ENCODE peak calls at places on chromosome 19, in five cellular contexts. One of them, this sample, is unnamed.

GRCh38 chr19:10752237-10752912 is 34.5 kb downstream of the DNM2 start:
- ATAC-seq in CD4-positive, alpha-beta T cell: no peak
- ATAC-seq in IMR-90: no peak
- ATAC-seq in body of pancreas: no peak
- ATAC-seq in heart right ventricle: no peak
- ATAC-seq in this sample: no peak

GRCh38 chr19:5156231-5156986 is 184.2 kb downstream of the PTPRS start:
- ATAC-seq in IMR-90: peak; percentile 40
- ATAC-seq in body of pancreas: no peak
- ATAC-seq in CD4-positive, alpha-beta T cell: no peak
- ATAC-seq in heart right ventricle: no peak
- ATAC-seq in this sample: no peak

GRCh38 chr19:6925801-6926751 is 38.7 kb downstream of the ADGRE1 start:
- ATAC-seq in heart right ventricle: no peak
- ATAC-seq in IMR-90: no peak
- ATAC-seq in body of pancreas: no peak
- ATAC-seq in CD4-positive, alpha-beta T cell: no peak
- ATAC-seq in this sample: no peak

GRCh38 chr19:18796239-18796638 is 5.1 kb upstream of the COMP start:
- ATAC-seq in IMR-90: no peak
- ATAC-seq in heart right ventricle: no peak
- ATAC-seq in CD4-positive, alpha-beta T cell: no peak
- ATAC-seq in body of pancreas: no peak
- ATAC-seq in this sample: no peak

GRCh38 chr19:5207806-5208205 is 132.8 kb downstream of the PTPRS start:
- ATAC-seq in heart right ventricle: no peak
- ATAC-seq in CD4-positive, alpha-beta T cell: no peak
- ATAC-seq in body of pancreas: no peak
- ATAC-seq in IMR-90: no peak
- ATAC-seq in this sample: no peak

GRCh38 chr19:42086188-42086736 is 10.3 kb downstream of the ZNF574 start:
- ATAC-seq in heart right ventricle: no peak
- ATAC-seq in CD4-positive, alpha-beta T cell: no peak
- ATAC-seq in body of pancreas: no peak
- ATAC-seq in IMR-90: no peak
- ATAC-seq in this sample: no peak

GRCh38 chr19:7382694-7383093 is 34.0 kb downstream of the ARHGEF18 start:
- ATAC-seq in IMR-90: no peak
- ATAC-seq in CD4-positive, alpha-beta T cell: no peak
- ATAC-seq in heart right ventricle: no peak
- ATAC-seq in body of pancreas: no peak
- ATAC-seq in this sample: no peak

GRCh38 chr19:3621689-3622088 is 4.9 kb downstream of the CACTIN start:
- ATAC-seq in heart right ventricle: no peak
- ATAC-seq in body of pancreas: no peak
- ATAC-seq in CD4-positive, alpha-beta T cell: no peak
- ATAC-seq in IMR-90: no peak
- ATAC-seq in this sample: no peak

GRCh38 chr19:47471381-47471732 is 336 bp downstream of the SLC8A2 start:
- ATAC-seq in IMR-90: no peak
- ATAC-seq in heart right ventricle: no peak
- ATAC-seq in CD4-positive, alpha-beta T cell: peak; percentile 10
- ATAC-seq in body of pancreas: peak; percentile 26
- ATAC-seq in this sample: no peak

GRCh38 chr19:47417746-47418594 is 1.4 kb downstream of the MEIS3 start:
- ATAC-seq in heart right ventricle: peak; percentile 21
- ATAC-seq in CD4-positive, alpha-beta T cell: no peak
- ATAC-seq in IMR-90: peak; percentile 4
- ATAC-seq in body of pancreas: no peak
- ATAC-seq in this sample: no peak

GRCh38 chr19:40960062-40960685 is 30.9 kb upstream of the CYP2B6 start:
- ATAC-seq in CD4-positive, alpha-beta T cell: no peak
- ATAC-seq in IMR-90: no peak
- ATAC-seq in heart right ventricle: no peak
- ATAC-seq in body of pancreas: no peak
- ATAC-seq in this sample: no peak

GRCh38 chr19:17202249-17202648 is 12.9 kb upstream of the USE1 start:
- ATAC-seq in IMR-90: no peak
- ATAC-seq in CD4-positive, alpha-beta T cell: peak; percentile 27
- ATAC-seq in body of pancreas: no peak
- ATAC-seq in heart right ventricle: no peak
- ATAC-seq in this sample: no peak

GRCh38 chr19:18479964-18480723 is 41.7 kb downstream of the ELL start:
- ATAC-seq in heart right ventricle: peak; percentile 47
- ATAC-seq in IMR-90: peak; percentile 41
- ATAC-seq in body of pancreas: peak; percentile 50
- ATAC-seq in CD4-positive, alpha-beta T cell: no peak
- ATAC-seq in this sample: peak; percentile 92

GRCh38 chr19:33630880-33631627 is 9.3 kb downstream of the CHST8 start:
- ATAC-seq in body of pancreas: no peak
- ATAC-seq in CD4-positive, alpha-beta T cell: no peak
- ATAC-seq in IMR-90: no peak
- ATAC-seq in heart right ventricle: no peak
- ATAC-seq in this sample: no peak

GRCh38 chr19:13987101-13987890 is 18.8 kb downstream of the RFX1 start:
- ATAC-seq in IMR-90: no peak
- ATAC-seq in body of pancreas: peak; percentile 30
- ATAC-seq in CD4-positive, alpha-beta T cell: no peak
- ATAC-seq in heart right ventricle: peak; percentile 55
- ATAC-seq in this sample: peak; percentile 6

GRCh38 chr19:4548238-4548584 is 8.4 kb upstream of the LRG1 start:
- ATAC-seq in heart right ventricle: no peak
- ATAC-seq in CD4-positive, alpha-beta T cell: no peak
- ATAC-seq in IMR-90: no peak
- ATAC-seq in body of pancreas: no peak
- ATAC-seq in this sample: peak; percentile 30

GRCh38 chr19:49976496-49976895 is 15.5 kb upstream of the SIGLEC11 start:
- ATAC-seq in IMR-90: peak; percentile 68
- ATAC-seq in CD4-positive, alpha-beta T cell: no peak
- ATAC-seq in body of pancreas: no peak
- ATAC-seq in heart right ventricle: no peak
- ATAC-seq in this sample: no peak

GRCh38 chr19:16847407-16847806 is 18.2 kb downstream of the SIN3B start:
- ATAC-seq in IMR-90: no peak
- ATAC-seq in CD4-positive, alpha-beta T cell: no peak
- ATAC-seq in body of pancreas: no peak
- ATAC-seq in heart right ventricle: peak; percentile 77
- ATAC-seq in this sample: no peak

GRCh38 chr19:13121551-13122274 is 3.6 kb downstream of the NACC1 start:
- ATAC-seq in CD4-positive, alpha-beta T cell: no peak
- ATAC-seq in heart right ventricle: no peak
- ATAC-seq in IMR-90: no peak
- ATAC-seq in body of pancreas: no peak
- ATAC-seq in this sample: no peak

GRCh38 chr19:20060282-20060681 is 17.5 kb upstream of the ZNF90 start:
- ATAC-seq in CD4-positive, alpha-beta T cell: no peak
- ATAC-seq in body of pancreas: no peak
- ATAC-seq in heart right ventricle: no peak
- ATAC-seq in IMR-90: no peak
- ATAC-seq in this sample: no peak

GRCh38 chr19:12779162-12779993 is 4.0 kb upstream of the HOOK2 start:
- ATAC-seq in body of pancreas: no peak
- ATAC-seq in CD4-positive, alpha-beta T cell: no peak
- ATAC-seq in IMR-90: peak; percentile 1
- ATAC-seq in heart right ventricle: peak; percentile 10
- ATAC-seq in this sample: no peak

GRCh38 chr19:15471639-15472101 is 7.3 kb upstream of the RASAL3 start:
- ATAC-seq in CD4-positive, alpha-beta T cell: no peak
- ATAC-seq in IMR-90: no peak
- ATAC-seq in body of pancreas: no peak
- ATAC-seq in heart right ventricle: no peak
- ATAC-seq in this sample: no peak

GRCh38 chr19:335072-335471 is 9.5 kb downstream of the MIER2 start:
- ATAC-seq in heart right ventricle: no peak
- ATAC-seq in IMR-90: peak; percentile 27
- ATAC-seq in body of pancreas: no peak
- ATAC-seq in CD4-positive, alpha-beta T cell: no peak
- ATAC-seq in this sample: no peak

GRCh38 chr19:5035817-5036732 is 67.2 kb downstream of the KDM4B start:
- ATAC-seq in CD4-positive, alpha-beta T cell: no peak
- ATAC-seq in body of pancreas: no peak
- ATAC-seq in heart right ventricle: no peak
- ATAC-seq in IMR-90: no peak
- ATAC-seq in this sample: no peak

DNA sequence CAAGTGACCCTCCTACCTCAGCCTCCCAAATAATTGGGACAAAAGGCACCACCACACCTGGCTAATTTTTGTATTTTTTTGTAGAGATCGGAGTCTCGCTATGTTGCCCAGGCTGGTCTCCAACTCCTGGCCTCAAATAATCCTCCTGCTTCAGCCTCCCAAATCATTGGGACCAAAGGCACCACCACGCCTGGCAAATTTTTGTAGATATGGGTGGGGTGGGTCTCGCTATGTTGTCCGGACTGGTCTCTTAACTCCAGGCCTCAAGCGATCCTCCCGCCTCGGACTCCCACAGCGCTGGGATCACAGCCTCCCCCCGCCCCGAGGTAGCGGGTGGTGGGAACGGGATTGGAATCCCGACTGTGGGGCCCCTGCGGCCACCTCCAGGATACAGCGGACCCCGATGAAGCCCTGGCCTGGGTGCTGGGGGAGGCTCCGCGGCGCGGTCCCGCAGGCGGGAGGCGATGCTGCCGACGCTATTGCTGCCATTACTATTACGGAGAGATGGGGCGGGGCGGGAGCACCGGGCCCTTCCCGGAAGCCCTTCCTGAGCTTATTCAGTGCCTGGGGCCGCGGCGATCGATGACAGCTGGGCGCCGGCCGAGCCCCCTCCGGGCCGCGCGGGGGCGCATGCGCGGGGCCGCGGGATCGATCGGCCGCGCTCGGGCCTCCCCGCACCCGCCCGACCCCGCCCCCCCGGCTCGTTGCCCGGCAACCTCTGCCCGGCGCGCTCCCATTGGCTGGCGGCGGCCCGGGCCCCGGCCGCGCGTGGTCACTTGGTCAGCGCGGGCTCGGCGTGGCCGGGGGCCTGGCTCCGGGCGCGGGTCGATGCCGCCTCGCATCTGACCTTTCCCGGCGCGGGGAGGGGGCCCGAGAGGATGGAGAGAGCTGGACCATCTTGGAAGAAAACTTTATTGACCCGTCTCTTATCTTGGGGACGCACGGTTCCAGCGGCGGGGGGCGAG is 27.9 kb upstream of the ONECUT3 start:
- ATAC-seq in heart right ventricle: peak; percentile 87
- ATAC-seq in IMR-90: peak; percentile 100
- ATAC-seq in CD4-positive, alpha-beta T cell: peak; percentile 46
- ATAC-seq in body of pancreas: peak; percentile 89
- ATAC-seq in this sample: peak; percentile 78
- H3K27me3 ChIP-seq in heart right ventricle: no peaks in the 10 kb centered on the region
- H3K27me3 ChIP-seq in IMR-90: peaks cover 31% of the 10 kb centered on the region
- H3K27me3 ChIP-seq in CD4-positive, alpha-beta T cell: peaks cover 39% of the 10 kb centered on the region
- H3K27me3 ChIP-seq in body of pancreas: no peaks in the 10 kb centered on the region
- H3K27me3 ChIP-seq in this sample: peaks cover 94% of the 10 kb centered on the region

GRCh38 chr19:38678891-38679494 is 31.5 kb downstream of the ACTN4 start:
- ATAC-seq in CD4-positive, alpha-beta T cell: no peak
- ATAC-seq in IMR-90: no peak
- ATAC-seq in body of pancreas: no peak
- ATAC-seq in heart right ventricle: no peak
- ATAC-seq in this sample: no peak

GRCh38 chr19:38676023-38676877 is 28.8 kb downstream of the ACTN4 start:
- ATAC-seq in CD4-positive, alpha-beta T cell: no peak
- ATAC-seq in body of pancreas: no peak
- ATAC-seq in IMR-90: peak; percentile 75
- ATAC-seq in heart right ventricle: peak; percentile 46
- ATAC-seq in this sample: peak; percentile 25

GRCh38 chr19:38679839-38680238 is 32.4 kb downstream of the ACTN4 start:
- ATAC-seq in IMR-90: no peak
- ATAC-seq in heart right ventricle: no peak
- ATAC-seq in body of pancreas: no peak
- ATAC-seq in CD4-positive, alpha-beta T cell: no peak
- ATAC-seq in this sample: no peak

GRCh38 chr19:38676878-38677646 is 29.6 kb downstream of the ACTN4 start:
- ATAC-seq in CD4-positive, alpha-beta T cell: no peak
- ATAC-seq in body of pancreas: no peak
- ATAC-seq in heart right ventricle: no peak
- ATAC-seq in IMR-90: no peak
- ATAC-seq in this sample: no peak

DNA sequence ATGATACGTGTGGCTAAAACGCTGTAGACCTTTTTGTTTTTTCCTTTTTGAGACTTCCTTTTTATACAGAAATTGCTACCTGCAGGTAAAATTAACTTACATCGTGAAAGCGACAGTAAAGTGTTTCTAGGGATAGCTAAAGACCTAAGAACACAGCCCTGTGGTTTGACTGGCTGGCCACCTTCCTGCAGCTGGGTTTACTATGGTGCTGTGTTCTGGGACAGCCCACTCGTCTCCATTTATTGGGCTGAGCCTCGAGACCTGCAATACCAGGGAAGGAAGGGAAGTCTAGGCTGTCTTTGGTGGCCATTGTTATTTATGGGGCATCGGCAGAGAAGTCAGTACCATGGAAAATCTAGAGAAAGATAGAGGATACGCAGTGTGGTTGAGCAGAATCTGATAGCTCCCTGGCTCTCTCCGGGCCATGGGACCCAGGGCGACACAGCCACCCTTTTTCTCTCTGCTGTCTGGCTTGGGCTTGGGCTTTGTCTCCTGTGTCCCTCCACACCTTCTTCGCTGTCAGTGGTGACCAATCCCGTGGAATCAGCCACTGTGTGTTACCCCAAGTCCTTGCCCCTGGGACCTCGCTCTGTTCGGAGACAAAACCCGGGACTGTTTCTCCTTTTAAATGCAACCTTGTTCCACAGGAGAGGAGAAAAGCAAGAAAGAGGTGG is 30.9 kb downstream of the ACTN4 start:
- ATAC-seq in body of pancreas: no peak
- ATAC-seq in heart right ventricle: no peak
- ATAC-seq in CD4-positive, alpha-beta T cell: no peak
- ATAC-seq in IMR-90: no peak
- ATAC-seq in this sample: no peak
- H3K27me3 ChIP-seq in body of pancreas: no peaks in the 10 kb centered on the region
- H3K27me3 ChIP-seq in heart right ventricle: no peaks in the 10 kb centered on the region
- H3K27me3 ChIP-seq in CD4-positive, alpha-beta T cell: no peaks in the 10 kb centered on the region
- H3K27me3 ChIP-seq in IMR-90: no peaks in the 10 kb centered on the region
- H3K27me3 ChIP-seq in this sample: no peaks in the 10 kb centered on the region

GRCh38 chr19:45215391-45216191 is 29.6 kb downstream of the EXOC3L2 start:
- ATAC-seq in IMR-90: no peak
- ATAC-seq in heart right ventricle: no peak
- ATAC-seq in body of pancreas: peak; percentile 49
- ATAC-seq in CD4-positive, alpha-beta T cell: no peak
- ATAC-seq in this sample: peak; percentile 20
- H3K27me3 ChIP-seq in IMR-90: peaks cover 71% of the 10 kb centered on the region
- H3K27me3 ChIP-seq in heart right ventricle: no peaks in the 10 kb centered on the region
- H3K27me3 ChIP-seq in body of pancreas: no peaks in the 10 kb centered on the region
- H3K27me3 ChIP-seq in CD4-positive, alpha-beta T cell: peaks cover 46% of the 10 kb centered on the region
- H3K27me3 ChIP-seq in this sample: peaks cover 90% of the 10 kb centered on the region

DNA sequence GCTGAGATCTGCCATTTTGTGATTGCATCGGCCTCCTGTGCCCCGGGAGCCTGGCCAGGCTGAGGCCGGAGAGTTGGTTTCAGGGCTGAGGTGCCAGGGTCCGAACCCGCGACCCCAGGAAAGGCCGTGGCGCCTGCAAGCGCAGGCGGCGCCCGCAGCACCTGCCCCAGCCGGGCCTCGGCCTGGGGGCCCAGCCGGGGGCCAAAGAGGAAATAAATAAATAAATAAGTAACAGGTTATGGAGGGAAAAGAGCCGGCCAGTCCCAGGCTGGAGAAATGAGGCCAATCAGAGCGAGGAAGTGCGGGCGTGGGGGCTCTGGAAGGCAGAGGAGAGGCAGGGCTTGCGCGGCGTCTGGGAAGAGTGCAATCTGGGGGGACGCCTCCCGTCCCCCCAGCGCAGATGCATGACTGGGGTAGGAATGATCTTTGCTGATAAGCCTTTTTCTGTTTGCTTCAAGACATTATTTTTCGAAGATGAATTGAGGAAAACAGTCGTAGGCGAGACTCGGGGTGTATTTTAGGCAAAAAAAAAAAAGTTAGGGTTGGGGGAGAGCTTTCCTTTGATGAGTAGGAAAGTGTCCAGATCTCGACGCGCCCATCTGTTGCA is 145.6 kb upstream of the ZNF536 start:
- ATAC-seq in IMR-90: no peak
- ATAC-seq in CD4-positive, alpha-beta T cell: no peak
- ATAC-seq in heart right ventricle: no peak
- ATAC-seq in body of pancreas: no peak
- ATAC-seq in this sample: no peak
- H3K27me3 ChIP-seq in IMR-90: peaks cover 61% of the 10 kb centered on the region
- H3K27me3 ChIP-seq in CD4-positive, alpha-beta T cell: peaks cover 79% of the 10 kb centered on the region
- H3K27me3 ChIP-seq in heart right ventricle: no peaks in the 10 kb centered on the region
- H3K27me3 ChIP-seq in body of pancreas: no peaks in the 10 kb centered on the region
- H3K27me3 ChIP-seq in this sample: peaks cover 97% of the 10 kb centered on the region

This sample was measured in gastroesophageal sphincter.